ENCODE peak calls at places on chromosomes 6 and 20, in ten cellular contexts. G, X, E, M, I, A, D, C, F and Q are unnamed samples.
A peak's percentile ranks its signal among the peaks of the same experiment; 100 is the strongest.

GRCh38 chr6:124482071-124482491 is 480.2 kb upstream of the RNF217 start:
- DNase-seq in G (no peak), X (no peak), E (no peak), M (no peak), I (no peak), A (no peak), D (no peak), C (no peak), F (no peak), Q (no peak)

GRCh38 chr6:77466055-77467028 is 3.1 kb upstream of the HTR1B start:
- DNase-seq in G (peak; percentile 84), X (peak; percentile 53), E (peak; percentile 61), M (no peak), I (peak; percentile 46), A (peak; percentile 74), D (no peak), C (no peak), F (peak; percentile 77), Q (peak; percentile 38)

GRCh38 chr6:79864421-79864820 is 82.9 kb downstream of the ELOVL4 start:
- DNase-seq in G (no peak), X (no peak), E (peak; percentile 29), M (no peak), I (no peak), A (no peak), D (no peak), C (no peak), F (no peak), Q (no peak)

GRCh38 chr6:5153186-5153585 is 68.0 kb downstream of the PPP1R3G start:
- DNase-seq in G (no peak), X (no peak), E (no peak), M (no peak), I (no peak), A (no peak), D (no peak), C (no peak), F (no peak), Q (no peak)

GRCh38 chr20:24160563-24161355 is 172.2 kb upstream of the GGTLC1 start:
- DNase-seq in G (peak; percentile 75), X (peak; percentile 40), E (peak; percentile 63), M (no peak), I (peak; percentile 61), A (peak; percentile 63), D (no peak), C (no peak), F (peak; percentile 58), Q (no peak)

GRCh38 chr6:154593122-154593521 is 82.6 kb upstream of the CNKSR3 start:
- DNase-seq in G (no peak), X (no peak), E (no peak), M (peak; percentile 91), I (no peak), A (no peak), D (no peak), C (no peak), F (no peak), Q (no peak)

GRCh38 chr20:51373713-51374481 is 168.6 kb downstream of the NFATC2 start:
- DNase-seq in G (peak; percentile 63), X (no peak), E (peak; percentile 85), M (peak; percentile 54), I (no peak), A (no peak), D (no peak), C (no peak), F (peak; percentile 96), Q (peak; percentile 81)

GRCh38 chr6:147132889-147133288 is 71.3 kb upstream of the STXBP5 start:
- DNase-seq in G (no peak), X (no peak), E (no peak), M (no peak), I (no peak), A (peak; percentile 62), D (no peak), C (no peak), F (no peak), Q (no peak)

GRCh38 chr6:34672657-34673043 is 23.9 kb downstream of the ILRUN start:
- DNase-seq in G (no peak), X (no peak), E (no peak), M (no peak), I (no peak), A (no peak), D (no peak), C (no peak), F (peak; percentile 14), Q (no peak)
- TF ChIP-seq POLR2A in G (no peak), X (no peak), E (no peak), M (no peak), I (no peak), A (no peak), D (no peak), C (no peak), F (no peak), Q (no peak)

GRCh38 chr6:43478008-43478372 is 620 bp downstream of the TJAP1 start:
- DNase-seq in G (no peak), X (no peak), E (no peak), M (no peak), I (no peak), A (no peak), D (no peak), C (no peak), F (no peak), Q (peak; percentile 45)

GRCh38 chr6:43481075-43481474 is 3.7 kb downstream of the TJAP1 start:
- DNase-seq in G (no peak), X (no peak), E (no peak), M (no peak), I (no peak), A (no peak), D (no peak), C (no peak), F (no peak), Q (peak; percentile 7)

GRCh38 chr6:43475506-43475905 is 1.9 kb upstream of the TJAP1 start:
- DNase-seq in G (no peak), X (no peak), E (no peak), M (no peak), I (no peak), A (no peak), D (no peak), C (no peak), F (no peak), Q (no peak)

GRCh38 chr6:43476744-43477143 is 626 bp upstream of the TJAP1 start:
- DNase-seq in G (no peak), X (no peak), E (no peak), M (no peak), I (no peak), A (no peak), D (no peak), C (no peak), F (no peak), Q (peak; percentile 35)

GRCh38 chr6:43477235-43478007 is at the start of gene TJAP1:
- DNase-seq in G (peak; percentile 97), X (peak; percentile 91), E (peak; percentile 95), M (peak; percentile 96), I (peak; percentile 84), A (peak; percentile 78), D (peak; percentile 64), C (peak; percentile 91), F (peak; percentile 89), Q (peak; percentile 92)
- TF ChIP-seq POLR2A in G (peak; percentile 73), X (peak; percentile 79), E (no peak), M (peak; percentile 74), I (peak; percentile 75), A (peak; percentile 94), D (peak; percentile 69), C (peak; percentile 85), F (peak; percentile 89), Q (peak; percentile 47)

GRCh38 chr6:20473518-20473917 is 60.7 kb upstream of the CDKAL1 start:
- DNase-seq in G (no peak), X (no peak), E (no peak), M (no peak), I (no peak), A (no peak), D (no peak), C (no peak), F (no peak), Q (no peak)

GRCh38 chr6:20472748-20473147 is 61.5 kb upstream of the CDKAL1 start:
- DNase-seq in G (no peak), X (no peak), E (no peak), M (no peak), I (no peak), A (no peak), D (no peak), C (no peak), F (no peak), Q (no peak)

GRCh38 chr6:20476501-20477043 is 57.7 kb upstream of the CDKAL1 start:
- DNase-seq in G (no peak), X (no peak), E (no peak), M (no peak), I (no peak), A (no peak), D (no peak), C (no peak), F (no peak), Q (no peak)

GRCh38 chr6:20477485-20477884 is 56.8 kb upstream of the CDKAL1 start:
- DNase-seq in G (no peak), X (no peak), E (no peak), M (no peak), I (no peak), A (no peak), D (no peak), C (no peak), F (no peak), Q (no peak)

GRCh38 chr6:20474756-20475542 is 59.3 kb upstream of the CDKAL1 start:
- DNase-seq in G (no peak), X (no peak), E (no peak), M (no peak), I (no peak), A (no peak), D (no peak), C (no peak), F (no peak), Q (peak; percentile 76)
- TF ChIP-seq POLR2A in G (no peak), X (no peak), E (no peak), M (no peak), I (no peak), A (no peak), D (no peak), C (no peak), F (no peak), Q (no peak)

GRCh38 chr20:35504751-35505150 is 24.7 kb downstream of the C20orf173 start:
- DNase-seq in G (no peak), X (no peak), E (no peak), M (no peak), I (no peak), A (no peak), D (no peak), C (no peak), F (no peak), Q (no peak)

GRCh38 chr20:35502352-35502751 is 27.1 kb downstream of the C20orf173 start:
- DNase-seq in G (no peak), X (no peak), E (no peak), M (no peak), I (no peak), A (no peak), D (no peak), C (peak; percentile 58), F (no peak), Q (no peak)

GRCh38 chr20:35506179-35506578 is 23.3 kb downstream of the C20orf173 start:
- DNase-seq in G (no peak), X (no peak), E (no peak), M (no peak), I (no peak), A (no peak), D (no peak), C (no peak), F (no peak), Q (no peak)

GRCh38 chr20:35503281-35503680 is 26.2 kb downstream of the C20orf173 start:
- DNase-seq in G (no peak), X (no peak), E (no peak), M (no peak), I (no peak), A (no peak), D (no peak), C (no peak), F (no peak), Q (no peak)

DNA sequence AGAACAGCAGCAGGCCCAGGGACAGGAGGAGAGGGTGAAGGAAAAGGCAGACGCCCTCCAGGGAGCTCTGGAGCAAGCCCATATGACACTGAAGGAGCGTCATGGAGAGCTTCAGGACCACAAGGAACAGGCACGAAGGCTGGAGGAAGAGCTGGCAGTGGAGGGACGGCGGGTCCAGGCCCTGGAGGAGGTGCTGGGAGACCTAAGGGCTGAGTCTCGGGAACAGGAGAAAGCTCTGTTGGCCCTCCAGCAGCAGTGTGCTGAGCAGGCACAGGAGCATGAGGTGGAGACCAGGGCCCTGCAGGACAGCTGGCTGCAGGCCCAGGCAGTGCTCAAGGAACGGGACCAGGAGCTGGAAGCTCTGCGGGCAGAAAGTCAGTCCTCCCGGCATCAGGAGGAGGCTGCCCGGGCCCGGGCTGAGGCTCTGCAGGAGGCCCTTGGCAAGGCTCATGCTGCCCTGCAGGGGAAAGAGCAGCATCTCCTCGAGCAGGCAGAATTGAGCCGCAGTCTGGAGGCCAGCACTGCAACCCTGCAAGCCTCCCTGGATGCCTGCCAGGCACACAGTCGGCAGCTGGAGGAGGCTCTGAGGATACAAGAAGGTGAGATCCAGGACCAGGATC is 25.5 kb downstream of the C20orf173 start:
- DNase-seq in G (peak; percentile 57), X (no peak), E (no peak), M (peak; percentile 81), I (no peak), A (no peak), D (no peak), C (no peak), F (no peak), Q (no peak)
- TF ChIP-seq POLR2A in G (no peak), X (no peak), E (no peak), M (no peak), I (no peak), A (no peak), D (no peak), C (no peak), F (no peak), Q (no peak)